ENCODE peak calls at places on chromosomes 1 and 21, in eight cellular contexts. One of them, this sample, is unnamed.

GRCh38 chr1:111912116-111912515 is 77.4 kb downstream of the KCND3 start:
- DNase-seq in GF-D8: no peak
- DNase-seq in RKO: no peak
- DNase-seq in ureter: no peak
- DNase-seq in HS-27A: no peak
- DNase-seq in brain microvascular endothelial cell: no peak
- DNase-seq in stimulated activated CD4-positive, alpha-beta T cell treated with anti-CD3 and anti-CD28 coated beads, Interleukin-12 subunit alpha, Interleukin-12 subunit beta, amount 100 ng/mL, for 4 hours: no peak
- DNase-seq in astrocyte of the spinal cord: no peak
- DNase-seq in this sample: no peak

GRCh38 chr1:176046926-176047325 is 160.2 kb downstream of the COP1 start:
- DNase-seq in GF-D8: no peak
- DNase-seq in RKO: no peak
- DNase-seq in ureter: no peak
- DNase-seq in HS-27A: no peak
- DNase-seq in brain microvascular endothelial cell: no peak
- DNase-seq in stimulated activated CD4-positive, alpha-beta T cell treated with anti-CD3 and anti-CD28 coated beads, Interleukin-12 subunit alpha, Interleukin-12 subunit beta, amount 100 ng/mL, for 4 hours: no peak
- DNase-seq in astrocyte of the spinal cord: no peak
- DNase-seq in this sample: no peak

GRCh38 chr1:167492509-167492910 is 25.8 kb downstream of the CD247 start:
- DNase-seq in GF-D8: no peak
- DNase-seq in RKO: no peak
- DNase-seq in ureter: no peak
- DNase-seq in HS-27A: no peak
- DNase-seq in brain microvascular endothelial cell: no peak
- DNase-seq in stimulated activated CD4-positive, alpha-beta T cell treated with anti-CD3 and anti-CD28 coated beads, Interleukin-12 subunit alpha, Interleukin-12 subunit beta, amount 100 ng/mL, for 4 hours: no peak
- DNase-seq in astrocyte of the spinal cord: no peak
- DNase-seq in this sample: no peak

GRCh38 chr1:41486053-41486891 is 1.8 kb upstream of the EDN2 start:
- DNase-seq in GF-D8: no peak
- DNase-seq in RKO: no peak
- DNase-seq in ureter: no peak
- DNase-seq in HS-27A: no peak
- DNase-seq in brain microvascular endothelial cell: peak
- DNase-seq in stimulated activated CD4-positive, alpha-beta T cell treated with anti-CD3 and anti-CD28 coated beads, Interleukin-12 subunit alpha, Interleukin-12 subunit beta, amount 100 ng/mL, for 4 hours: no peak
- DNase-seq in astrocyte of the spinal cord: peak
- DNase-seq in this sample: no peak

GRCh38 chr1:71667224-71667623 is 586.4 kb upstream of the ZRANB2 start:
- DNase-seq in GF-D8: peak
- DNase-seq in RKO: no peak
- DNase-seq in ureter: no peak
- DNase-seq in HS-27A: no peak
- DNase-seq in brain microvascular endothelial cell: no peak
- DNase-seq in stimulated activated CD4-positive, alpha-beta T cell treated with anti-CD3 and anti-CD28 coated beads, Interleukin-12 subunit alpha, Interleukin-12 subunit beta, amount 100 ng/mL, for 4 hours: no peak
- DNase-seq in astrocyte of the spinal cord: peak
- DNase-seq in this sample: no peak

GRCh38 chr1:20383631-20384030 is 93.0 kb downstream of the VWA5B1 start:
- DNase-seq in GF-D8: no peak
- DNase-seq in RKO: no peak
- DNase-seq in ureter: no peak
- DNase-seq in HS-27A: no peak
- DNase-seq in brain microvascular endothelial cell: no peak
- DNase-seq in stimulated activated CD4-positive, alpha-beta T cell treated with anti-CD3 and anti-CD28 coated beads, Interleukin-12 subunit alpha, Interleukin-12 subunit beta, amount 100 ng/mL, for 4 hours: no peak
- DNase-seq in astrocyte of the spinal cord: no peak
- DNase-seq in this sample: no peak

GRCh38 chr1:116569776-116570357 is 959 bp downstream of the CD58 start:
- DNase-seq in GF-D8: no peak
- DNase-seq in RKO: peak
- DNase-seq in ureter: peak
- DNase-seq in HS-27A: no peak
- DNase-seq in brain microvascular endothelial cell: no peak
- DNase-seq in stimulated activated CD4-positive, alpha-beta T cell treated with anti-CD3 and anti-CD28 coated beads, Interleukin-12 subunit alpha, Interleukin-12 subunit beta, amount 100 ng/mL, for 4 hours: peak
- DNase-seq in astrocyte of the spinal cord: no peak
- DNase-seq in this sample: no peak

GRCh38 chr1:41368801-41369200 is 7.6 kb downstream of the FOXO6 start:
- DNase-seq in GF-D8: no peak
- DNase-seq in RKO: no peak
- DNase-seq in ureter: no peak
- DNase-seq in HS-27A: no peak
- DNase-seq in brain microvascular endothelial cell: no peak
- DNase-seq in stimulated activated CD4-positive, alpha-beta T cell treated with anti-CD3 and anti-CD28 coated beads, Interleukin-12 subunit alpha, Interleukin-12 subunit beta, amount 100 ng/mL, for 4 hours: no peak
- DNase-seq in astrocyte of the spinal cord: no peak
- DNase-seq in this sample: no peak

GRCh38 chr21:45979651-45980050 is 1.9 kb upstream of the COL6A1 start:
- DNase-seq in GF-D8: no peak
- DNase-seq in RKO: no peak
- DNase-seq in ureter: peak
- DNase-seq in HS-27A: no peak
- DNase-seq in brain microvascular endothelial cell: no peak
- DNase-seq in stimulated activated CD4-positive, alpha-beta T cell treated with anti-CD3 and anti-CD28 coated beads, Interleukin-12 subunit alpha, Interleukin-12 subunit beta, amount 100 ng/mL, for 4 hours: no peak
- DNase-seq in astrocyte of the spinal cord: no peak
- DNase-seq in this sample: peak

GRCh38 chr21:18053151-18053550 is 191.5 kb upstream of the CHODL start:
- DNase-seq in GF-D8: no peak
- DNase-seq in RKO: no peak
- DNase-seq in ureter: no peak
- DNase-seq in HS-27A: no peak
- DNase-seq in brain microvascular endothelial cell: no peak
- DNase-seq in stimulated activated CD4-positive, alpha-beta T cell treated with anti-CD3 and anti-CD28 coated beads, Interleukin-12 subunit alpha, Interleukin-12 subunit beta, amount 100 ng/mL, for 4 hours: no peak
- DNase-seq in astrocyte of the spinal cord: no peak
- DNase-seq in this sample: no peak

GRCh38 chr1:20262810-20263534 is 27.7 kb upstream of the VWA5B1 start:
- DNase-seq in GF-D8: no peak
- DNase-seq in RKO: no peak
- DNase-seq in ureter: no peak
- DNase-seq in HS-27A: no peak
- DNase-seq in brain microvascular endothelial cell: no peak
- DNase-seq in stimulated activated CD4-positive, alpha-beta T cell treated with anti-CD3 and anti-CD28 coated beads, Interleukin-12 subunit alpha, Interleukin-12 subunit beta, amount 100 ng/mL, for 4 hours: no peak
- DNase-seq in astrocyte of the spinal cord: no peak
- DNase-seq in this sample: no peak

GRCh38 chr1:229753764-229754553 is 127.9 kb downstream of the URB2 start:
- DNase-seq in GF-D8: no peak
- DNase-seq in RKO: no peak
- DNase-seq in ureter: no peak
- DNase-seq in HS-27A: no peak
- DNase-seq in brain microvascular endothelial cell: no peak
- DNase-seq in stimulated activated CD4-positive, alpha-beta T cell treated with anti-CD3 and anti-CD28 coated beads, Interleukin-12 subunit alpha, Interleukin-12 subunit beta, amount 100 ng/mL, for 4 hours: no peak
- DNase-seq in astrocyte of the spinal cord: no peak
- DNase-seq in this sample: no peak

GRCh38 chr1:3542635-3543034 is 68.7 kb downstream of the MEGF6 start:
- DNase-seq in GF-D8: no peak
- DNase-seq in RKO: no peak
- DNase-seq in ureter: no peak
- DNase-seq in HS-27A: no peak
- DNase-seq in brain microvascular endothelial cell: no peak
- DNase-seq in stimulated activated CD4-positive, alpha-beta T cell treated with anti-CD3 and anti-CD28 coated beads, Interleukin-12 subunit alpha, Interleukin-12 subunit beta, amount 100 ng/mL, for 4 hours: no peak
- DNase-seq in astrocyte of the spinal cord: no peak
- DNase-seq in this sample: no peak

GRCh38 chr1:62117416-62117815 is 77.2 kb upstream of the L1TD1 start:
- DNase-seq in GF-D8: no peak
- DNase-seq in RKO: no peak
- DNase-seq in ureter: no peak
- DNase-seq in HS-27A: no peak
- DNase-seq in brain microvascular endothelial cell: no peak
- DNase-seq in stimulated activated CD4-positive, alpha-beta T cell treated with anti-CD3 and anti-CD28 coated beads, Interleukin-12 subunit alpha, Interleukin-12 subunit beta, amount 100 ng/mL, for 4 hours: no peak
- DNase-seq in astrocyte of the spinal cord: no peak
- DNase-seq in this sample: no peak

GRCh38 chr1:25991937-25992688 is 5.8 kb downstream of the PAFAH2 start:
- DNase-seq in GF-D8: peak
- DNase-seq in RKO: no peak
- DNase-seq in ureter: no peak
- DNase-seq in HS-27A: no peak
- DNase-seq in brain microvascular endothelial cell: no peak
- DNase-seq in stimulated activated CD4-positive, alpha-beta T cell treated with anti-CD3 and anti-CD28 coated beads, Interleukin-12 subunit alpha, Interleukin-12 subunit beta, amount 100 ng/mL, for 4 hours: no peak
- DNase-seq in astrocyte of the spinal cord: no peak
- DNase-seq in this sample: no peak

GRCh38 chr1:67149179-67149770 is 14.5 kb upstream of the C1orf141 start:
- DNase-seq in GF-D8: peak
- DNase-seq in RKO: peak
- DNase-seq in ureter: peak
- DNase-seq in HS-27A: peak
- DNase-seq in brain microvascular endothelial cell: peak
- DNase-seq in stimulated activated CD4-positive, alpha-beta T cell treated with anti-CD3 and anti-CD28 coated beads, Interleukin-12 subunit alpha, Interleukin-12 subunit beta, amount 100 ng/mL, for 4 hours: peak
- DNase-seq in astrocyte of the spinal cord: peak
- DNase-seq in this sample: peak

GRCh38 chr21:32131960-32132359 is 146.9 kb downstream of the MIS18A start:
- DNase-seq in GF-D8: no peak
- DNase-seq in RKO: peak
- DNase-seq in ureter: no peak
- DNase-seq in HS-27A: no peak
- DNase-seq in brain microvascular endothelial cell: peak
- DNase-seq in stimulated activated CD4-positive, alpha-beta T cell treated with anti-CD3 and anti-CD28 coated beads, Interleukin-12 subunit alpha, Interleukin-12 subunit beta, amount 100 ng/mL, for 4 hours: no peak
- DNase-seq in astrocyte of the spinal cord: peak
- DNase-seq in this sample: no peak

GRCh38 chr1:3002349-3003038 is 18.8 kb upstream of the ACTRT2 start:
- DNase-seq in GF-D8: no peak
- DNase-seq in RKO: no peak
- DNase-seq in ureter: no peak
- DNase-seq in HS-27A: no peak
- DNase-seq in brain microvascular endothelial cell: no peak
- DNase-seq in stimulated activated CD4-positive, alpha-beta T cell treated with anti-CD3 and anti-CD28 coated beads, Interleukin-12 subunit alpha, Interleukin-12 subunit beta, amount 100 ng/mL, for 4 hours: no peak
- DNase-seq in astrocyte of the spinal cord: no peak
- DNase-seq in this sample: no peak

GRCh38 chr1:30063621-30064280 is 659.6 kb downstream of the MATN1 start:
- DNase-seq in GF-D8: no peak
- DNase-seq in RKO: no peak
- DNase-seq in ureter: no peak
- DNase-seq in HS-27A: no peak
- DNase-seq in brain microvascular endothelial cell: no peak
- DNase-seq in stimulated activated CD4-positive, alpha-beta T cell treated with anti-CD3 and anti-CD28 coated beads, Interleukin-12 subunit alpha, Interleukin-12 subunit beta, amount 100 ng/mL, for 4 hours: no peak
- DNase-seq in astrocyte of the spinal cord: no peak
- DNase-seq in this sample: no peak

GRCh38 chr1:181318858-181319235 is 164.5 kb upstream of the CACNA1E start:
- DNase-seq in GF-D8: no peak
- DNase-seq in RKO: no peak
- DNase-seq in ureter: no peak
- DNase-seq in HS-27A: no peak
- DNase-seq in brain microvascular endothelial cell: no peak
- DNase-seq in stimulated activated CD4-positive, alpha-beta T cell treated with anti-CD3 and anti-CD28 coated beads, Interleukin-12 subunit alpha, Interleukin-12 subunit beta, amount 100 ng/mL, for 4 hours: no peak
- DNase-seq in astrocyte of the spinal cord: no peak
- DNase-seq in this sample: no peak

GRCh38 chr21:38938343-38938742 is 132.6 kb downstream of the ETS2 start:
- DNase-seq in GF-D8: no peak
- DNase-seq in RKO: no peak
- DNase-seq in ureter: no peak
- DNase-seq in HS-27A: no peak
- DNase-seq in brain microvascular endothelial cell: peak
- DNase-seq in stimulated activated CD4-positive, alpha-beta T cell treated with anti-CD3 and anti-CD28 coated beads, Interleukin-12 subunit alpha, Interleukin-12 subunit beta, amount 100 ng/mL, for 4 hours: no peak
- DNase-seq in astrocyte of the spinal cord: no peak
- DNase-seq in this sample: no peak

GRCh38 chr1:181126871-181127587 is 38.5 kb downstream of the IER5 start:
- DNase-seq in GF-D8: no peak
- DNase-seq in RKO: peak
- DNase-seq in ureter: no peak
- DNase-seq in HS-27A: no peak
- DNase-seq in brain microvascular endothelial cell: no peak
- DNase-seq in stimulated activated CD4-positive, alpha-beta T cell treated with anti-CD3 and anti-CD28 coated beads, Interleukin-12 subunit alpha, Interleukin-12 subunit beta, amount 100 ng/mL, for 4 hours: no peak
- DNase-seq in astrocyte of the spinal cord: no peak
- DNase-seq in this sample: no peak

GRCh38 chr1:6591222-6591621 is 11.4 kb downstream of the ZBTB48 start:
- DNase-seq in GF-D8: peak
- DNase-seq in RKO: no peak
- DNase-seq in ureter: no peak
- DNase-seq in HS-27A: no peak
- DNase-seq in brain microvascular endothelial cell: no peak
- DNase-seq in stimulated activated CD4-positive, alpha-beta T cell treated with anti-CD3 and anti-CD28 coated beads, Interleukin-12 subunit alpha, Interleukin-12 subunit beta, amount 100 ng/mL, for 4 hours: no peak
- DNase-seq in astrocyte of the spinal cord: no peak
- DNase-seq in this sample: no peak

GRCh38 chr1:178382372-178382771 is 114.4 kb downstream of the CLEC20A start:
- DNase-seq in GF-D8: no peak
- DNase-seq in RKO: no peak
- DNase-seq in ureter: no peak
- DNase-seq in HS-27A: no peak
- DNase-seq in brain microvascular endothelial cell: no peak
- DNase-seq in stimulated activated CD4-positive, alpha-beta T cell treated with anti-CD3 and anti-CD28 coated beads, Interleukin-12 subunit alpha, Interleukin-12 subunit beta, amount 100 ng/mL, for 4 hours: no peak
- DNase-seq in astrocyte of the spinal cord: no peak
- DNase-seq in this sample: no peak

GRCh38 chr1:77687519-77687906 is 5.1 kb upstream of the ZZZ3 start:
- DNase-seq in GF-D8: no peak
- DNase-seq in RKO: no peak
- DNase-seq in ureter: no peak
- DNase-seq in HS-27A: no peak
- DNase-seq in brain microvascular endothelial cell: peak
- DNase-seq in stimulated activated CD4-positive, alpha-beta T cell treated with anti-CD3 and anti-CD28 coated beads, Interleukin-12 subunit alpha, Interleukin-12 subunit beta, amount 100 ng/mL, for 4 hours: no peak
- DNase-seq in astrocyte of the spinal cord: peak
- DNase-seq in this sample: no peak

GRCh38 chr1:89698020-89698560 is 65.2 kb downstream of the LRRC8C start:
- DNase-seq in GF-D8: no peak
- DNase-seq in RKO: no peak
- DNase-seq in ureter: no peak
- DNase-seq in HS-27A: no peak
- DNase-seq in brain microvascular endothelial cell: no peak
- DNase-seq in stimulated activated CD4-positive, alpha-beta T cell treated with anti-CD3 and anti-CD28 coated beads, Interleukin-12 subunit alpha, Interleukin-12 subunit beta, amount 100 ng/mL, for 4 hours: no peak
- DNase-seq in astrocyte of the spinal cord: no peak
- DNase-seq in this sample: no peak

GRCh38 chr1:237873487-237873927 is 17.2 kb downstream of the ZP4 start:
- DNase-seq in GF-D8: no peak
- DNase-seq in RKO: peak
- DNase-seq in ureter: no peak
- DNase-seq in HS-27A: peak
- DNase-seq in brain microvascular endothelial cell: peak
- DNase-seq in stimulated activated CD4-positive, alpha-beta T cell treated with anti-CD3 and anti-CD28 coated beads, Interleukin-12 subunit alpha, Interleukin-12 subunit beta, amount 100 ng/mL, for 4 hours: no peak
- DNase-seq in astrocyte of the spinal cord: peak
- DNase-seq in this sample: no peak